ENCODE peak calls at places on chromosome 12, in five cellular contexts. One of them, this sample, is unnamed.
A peak's percentile ranks its signal among the peaks of the same experiment; 100 is the strongest.

GRCh38 chr12:10285919-10286318 is 21.8 kb upstream of the KLRD1 start:
- DNase-seq in BJ: no peak
- DNase-seq in gastrocnemius medialis: no peak
- DNase-seq in lower leg skin: no peak
- DNase-seq in cardiac muscle cell: no peak
- DNase-seq in this sample: no peak

GRCh38 chr12:83161451-83161850 is 474.7 kb downstream of the TMTC2 start:
- DNase-seq in BJ: peak; percentile 1
- DNase-seq in gastrocnemius medialis: no peak
- DNase-seq in lower leg skin: no peak
- DNase-seq in cardiac muscle cell: no peak
- DNase-seq in this sample: no peak

GRCh38 chr12:52662093-52663006 is 10.3 kb upstream of the KRT2 start:
- DNase-seq in BJ: no peak
- DNase-seq in lower leg skin: no peak
- DNase-seq in cardiac muscle cell: no peak
- DNase-seq in gastrocnemius medialis: no peak
- DNase-seq in this sample: no peak

GRCh38 chr12:116339062-116339461 is 61.6 kb upstream of the MED13L start:
- DNase-seq in lower leg skin: no peak
- DNase-seq in cardiac muscle cell: no peak
- DNase-seq in BJ: no peak
- DNase-seq in gastrocnemius medialis: no peak
- DNase-seq in this sample: no peak

GRCh38 chr12:16225692-16226091 is 51.8 kb downstream of the SLC15A5 start:
- DNase-seq in BJ: no peak
- DNase-seq in lower leg skin: no peak
- DNase-seq in cardiac muscle cell: no peak
- DNase-seq in gastrocnemius medialis: no peak
- DNase-seq in this sample: no peak

GRCh38 chr12:5124401-5124800 is 80.7 kb downstream of the KCNA5 start:
- DNase-seq in BJ: no peak
- DNase-seq in gastrocnemius medialis: no peak
- DNase-seq in lower leg skin: no peak
- DNase-seq in cardiac muscle cell: no peak
- DNase-seq in this sample: no peak

GRCh38 chr12:51341259-51342007 is 5.0 kb downstream of the CELA1 start:
- DNase-seq in lower leg skin: peak; percentile 92
- DNase-seq in BJ: peak; percentile 28
- DNase-seq in cardiac muscle cell: peak; percentile 83
- DNase-seq in gastrocnemius medialis: peak; percentile 57
- DNase-seq in this sample: peak; percentile 20

GRCh38 chr12:52213541-52214420 is 19.3 kb upstream of the KRT7 start:
- DNase-seq in lower leg skin: peak; percentile 94
- DNase-seq in BJ: no peak
- DNase-seq in cardiac muscle cell: peak; percentile 88
- DNase-seq in gastrocnemius medialis: peak; percentile 75
- DNase-seq in this sample: no peak

GRCh38 chr12:31729728-31730127 is 907 bp upstream of the AMN1 start:
- DNase-seq in gastrocnemius medialis: no peak
- DNase-seq in BJ: no peak
- DNase-seq in cardiac muscle cell: no peak
- DNase-seq in lower leg skin: no peak
- DNase-seq in this sample: no peak

GRCh38 chr12:66776974-66777373 is 98.1 kb upstream of the GRIP1 start:
- DNase-seq in cardiac muscle cell: peak; percentile 18
- DNase-seq in BJ: no peak
- DNase-seq in lower leg skin: no peak
- DNase-seq in gastrocnemius medialis: no peak
- DNase-seq in this sample: no peak

GRCh38 chr12:56004211-56004610 is 7.1 kb downstream of the SUOX start:
- DNase-seq in lower leg skin: no peak
- DNase-seq in cardiac muscle cell: no peak
- DNase-seq in gastrocnemius medialis: no peak
- DNase-seq in BJ: no peak
- DNase-seq in this sample: no peak

GRCh38 chr12:91785655-91786489 is 359.8 kb downstream of the BTG1 start:
- DNase-seq in gastrocnemius medialis: no peak
- DNase-seq in cardiac muscle cell: no peak
- DNase-seq in BJ: no peak
- DNase-seq in lower leg skin: no peak
- DNase-seq in this sample: no peak

GRCh38 chr12:79255326-79255725 is 390.8 kb downstream of the SYT1 start:
- DNase-seq in gastrocnemius medialis: no peak
- DNase-seq in lower leg skin: no peak
- DNase-seq in cardiac muscle cell: no peak
- DNase-seq in BJ: peak; percentile 38
- DNase-seq in this sample: peak; percentile 28

GRCh38 chr12:3155710-3156386 is 78.7 kb downstream of the TSPAN9 start:
- DNase-seq in cardiac muscle cell: no peak
- DNase-seq in BJ: no peak
- DNase-seq in gastrocnemius medialis: no peak
- DNase-seq in lower leg skin: no peak
- DNase-seq in this sample: no peak

GRCh38 chr12:53990311-53991076 is 5.5 kb downstream of the HOXC10 start:
- DNase-seq in cardiac muscle cell: no peak
- DNase-seq in lower leg skin: no peak
- DNase-seq in BJ: no peak
- DNase-seq in gastrocnemius medialis: no peak
- DNase-seq in this sample: no peak

GRCh38 chr12:3574986-3575385 is 84.0 kb downstream of the PRMT8 start:
- DNase-seq in gastrocnemius medialis: no peak
- DNase-seq in cardiac muscle cell: no peak
- DNase-seq in lower leg skin: no peak
- DNase-seq in BJ: no peak
- DNase-seq in this sample: no peak

GRCh38 chr12:87806310-87806709 is 222.9 kb downstream of the C12orf50 start:
- DNase-seq in lower leg skin: no peak
- DNase-seq in cardiac muscle cell: no peak
- DNase-seq in gastrocnemius medialis: no peak
- DNase-seq in BJ: no peak
- DNase-seq in this sample: no peak

GRCh38 chr12:69510176-69510827 is 40.1 kb downstream of the FRS2 start:
- DNase-seq in cardiac muscle cell: no peak
- DNase-seq in gastrocnemius medialis: no peak
- DNase-seq in lower leg skin: no peak
- DNase-seq in BJ: no peak
- DNase-seq in this sample: no peak

DNA sequence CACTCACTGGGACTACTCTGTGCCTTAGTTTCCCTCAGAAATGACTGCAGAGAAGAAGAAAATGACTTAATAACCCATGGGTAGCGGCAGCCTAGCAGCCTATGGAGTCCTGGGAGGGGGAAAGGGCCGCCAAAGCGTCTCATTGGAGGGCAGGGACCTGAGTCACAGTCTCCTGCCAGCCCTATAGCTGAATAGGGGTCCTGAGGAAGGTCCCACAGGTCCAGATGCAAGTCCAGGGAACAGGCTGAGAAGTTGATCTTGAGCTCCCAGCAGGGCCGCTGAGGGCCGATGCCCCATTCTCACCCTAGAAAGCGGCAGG is 1.4 kb downstream of the HDAC7 start:
- DNase-seq in lower leg skin: no peak
- DNase-seq in gastrocnemius medialis: no peak
- DNase-seq in cardiac muscle cell: no peak
- DNase-seq in BJ: no peak
- DNase-seq in this sample: no peak
- H3K4me3 ChIP-seq in lower leg skin: peak overlapping the region; percentile 67
- H3K4me3 ChIP-seq in gastrocnemius medialis: peak overlapping the region; percentile 69
- H3K4me3 ChIP-seq in cardiac muscle cell: peak overlapping the region; percentile 53
- H3K4me3 ChIP-seq in BJ: peak overlapping the region; percentile 68
- H3K4me3 ChIP-seq in this sample: peak overlapping the region; percentile 95

GRCh38 chr12:123232807-123233504 is at the start of the genes MPHOSPH9 and MTRFR:
- DNase-seq in cardiac muscle cell: peak; percentile 100
- DNase-seq in BJ: peak; percentile 98
- DNase-seq in lower leg skin: peak; percentile 100
- DNase-seq in gastrocnemius medialis: peak; percentile 100
- DNase-seq in this sample: peak; percentile 98
- TF ChIP-seq CTCF in cardiac muscle cell: no peak
- TF ChIP-seq CTCF in BJ: no peak
- TF ChIP-seq CTCF in lower leg skin: no peak
- TF ChIP-seq CTCF in gastrocnemius medialis: no peak
- TF ChIP-seq CTCF in this sample: no peak

GRCh38 chr12:108856428-108857157 is 790 bp downstream of the SSH1 start:
- DNase-seq in gastrocnemius medialis: peak; percentile 91
- DNase-seq in BJ: peak; percentile 56
- DNase-seq in lower leg skin: peak; percentile 95
- DNase-seq in cardiac muscle cell: peak; percentile 55
- DNase-seq in this sample: peak; percentile 79

GRCh38 chr12:108859923-108860291 is 2.5 kb upstream of the SSH1 start:
- DNase-seq in cardiac muscle cell: no peak
- DNase-seq in lower leg skin: no peak
- DNase-seq in gastrocnemius medialis: no peak
- DNase-seq in BJ: no peak
- DNase-seq in this sample: no peak

GRCh38 chr12:108857158-108857407 is 300 bp downstream of the SSH1 start:
- DNase-seq in cardiac muscle cell: no peak
- DNase-seq in lower leg skin: no peak
- DNase-seq in BJ: no peak
- DNase-seq in gastrocnemius medialis: no peak
- DNase-seq in this sample: no peak

GRCh38 chr12:108860443-108860842 is 3.1 kb upstream of the SSH1 start:
- DNase-seq in BJ: no peak
- DNase-seq in lower leg skin: no peak
- DNase-seq in cardiac muscle cell: no peak
- DNase-seq in gastrocnemius medialis: no peak
- DNase-seq in this sample: no peak

DNA sequence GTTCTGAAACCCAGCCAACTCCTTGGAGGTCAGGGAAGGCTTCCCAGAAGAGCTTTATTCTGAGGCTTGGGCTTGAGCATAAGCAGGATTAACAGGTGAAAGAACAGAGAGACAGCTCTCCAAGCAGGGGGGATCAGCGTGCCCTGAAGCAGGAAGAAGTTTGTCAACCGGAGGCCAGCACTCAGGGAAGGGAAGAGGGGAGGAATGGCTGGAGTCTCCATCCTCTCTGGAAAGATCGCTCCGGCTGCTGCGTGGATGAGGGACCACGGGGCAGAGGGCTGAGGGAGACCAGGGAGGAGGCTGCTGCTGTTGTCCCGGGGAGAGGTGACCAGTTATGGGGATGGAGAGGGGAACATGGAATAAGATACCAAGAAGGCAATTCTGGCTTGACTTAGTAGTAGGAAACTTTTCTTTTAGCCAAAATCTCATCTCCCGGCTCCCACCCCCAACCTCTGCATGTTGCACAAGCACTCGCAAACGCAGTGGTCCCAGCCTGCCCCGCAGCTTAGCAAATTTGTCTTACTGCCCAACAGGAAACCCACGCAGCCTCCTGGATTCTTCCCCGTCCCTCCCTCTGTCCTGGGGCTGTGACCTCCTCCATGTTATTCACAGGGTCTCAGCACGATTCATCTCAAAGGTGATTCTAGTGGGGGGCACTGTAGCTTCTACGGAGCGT is 1.2 kb upstream of the SSH1 start:
- DNase-seq in gastrocnemius medialis: no peak
- DNase-seq in BJ: no peak
- DNase-seq in cardiac muscle cell: no peak
- DNase-seq in lower leg skin: no peak
- DNase-seq in this sample: no peak
- H3K4me3 ChIP-seq in gastrocnemius medialis: peak overlapping the region; percentile 91
- H3K4me3 ChIP-seq in BJ: peak overlapping the region; percentile 4
- H3K4me3 ChIP-seq in cardiac muscle cell: peak overlapping the region; percentile 58
- H3K4me3 ChIP-seq in lower leg skin: no peak overlapping the region
- H3K4me3 ChIP-seq in this sample: peak overlapping the region; percentile 25

DNA sequence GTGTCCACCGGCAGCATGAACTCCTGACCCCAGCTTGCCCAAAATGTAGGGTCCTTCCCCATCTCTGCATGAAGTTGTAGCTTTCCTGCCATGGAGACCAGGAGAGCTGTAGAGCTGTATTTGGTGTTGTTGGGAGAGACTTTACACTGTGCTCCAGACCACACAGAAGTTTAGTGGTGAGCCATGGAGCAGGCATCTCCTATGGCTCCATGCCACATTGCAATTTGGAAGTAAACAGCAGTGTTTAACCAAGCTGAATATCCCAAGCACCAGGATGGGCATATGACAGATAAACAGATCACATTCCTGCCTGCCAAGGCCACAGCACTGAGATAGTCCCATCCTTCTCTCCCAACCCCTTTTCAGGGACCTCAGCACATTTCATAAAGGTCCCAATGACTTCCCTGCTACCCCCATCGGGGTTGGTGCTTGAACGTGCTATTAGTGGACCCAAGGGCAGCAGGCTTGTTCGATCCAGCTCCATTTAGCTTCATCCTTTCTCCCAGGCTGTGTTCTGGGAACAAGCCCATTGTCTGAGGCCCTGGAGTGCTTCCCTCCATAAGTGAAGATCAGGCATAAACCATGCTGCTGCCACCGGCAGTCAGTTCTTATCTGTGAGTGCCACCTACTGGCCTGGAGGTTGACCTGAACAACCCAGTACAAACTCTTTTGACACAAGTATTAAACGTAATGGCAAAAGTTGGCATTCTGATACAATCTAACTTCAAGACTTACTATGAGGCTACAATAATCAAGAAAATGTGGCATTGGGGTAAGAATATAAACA is 172.3 kb upstream of the ATXN7L3B start:
- DNase-seq in BJ: no peak
- DNase-seq in cardiac muscle cell: peak; percentile 5
- DNase-seq in lower leg skin: no peak
- DNase-seq in gastrocnemius medialis: no peak
- DNase-seq in this sample: no peak
- TF ChIP-seq CTCF in BJ: peak; percentile 47
- TF ChIP-seq CTCF in cardiac muscle cell: peak; percentile 40
- TF ChIP-seq CTCF in lower leg skin: no peak
- TF ChIP-seq CTCF in gastrocnemius medialis: no peak
- TF ChIP-seq CTCF in this sample: no peak

DNA sequence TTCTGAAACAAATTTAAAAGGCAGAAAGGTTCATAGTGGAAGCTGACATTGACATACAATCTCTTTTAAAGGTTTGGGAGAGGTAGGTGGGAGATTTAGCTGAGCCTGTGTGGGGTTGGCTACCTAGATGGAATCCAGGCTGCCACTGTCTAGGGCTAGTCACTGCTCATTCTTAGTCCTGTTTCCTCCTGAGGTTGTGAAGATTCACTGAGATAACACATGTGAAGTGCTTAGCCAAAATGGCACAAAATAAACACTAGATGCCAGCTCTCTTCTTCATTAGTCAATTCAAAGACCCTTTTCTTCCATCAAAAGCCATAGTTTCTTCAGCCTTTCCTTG is 3.3 kb downstream of the MYF6 start:
- DNase-seq in cardiac muscle cell: no peak
- DNase-seq in BJ: no peak
- DNase-seq in lower leg skin: no peak
- DNase-seq in gastrocnemius medialis: no peak
- DNase-seq in this sample: no peak
- H3K4me3 ChIP-seq in cardiac muscle cell: no peak overlapping the region
- H3K4me3 ChIP-seq in BJ: no peak overlapping the region
- H3K4me3 ChIP-seq in lower leg skin: no peak overlapping the region
- H3K4me3 ChIP-seq in gastrocnemius medialis: peak overlapping the region; percentile 91
- H3K4me3 ChIP-seq in this sample: no peak overlapping the region

DNA sequence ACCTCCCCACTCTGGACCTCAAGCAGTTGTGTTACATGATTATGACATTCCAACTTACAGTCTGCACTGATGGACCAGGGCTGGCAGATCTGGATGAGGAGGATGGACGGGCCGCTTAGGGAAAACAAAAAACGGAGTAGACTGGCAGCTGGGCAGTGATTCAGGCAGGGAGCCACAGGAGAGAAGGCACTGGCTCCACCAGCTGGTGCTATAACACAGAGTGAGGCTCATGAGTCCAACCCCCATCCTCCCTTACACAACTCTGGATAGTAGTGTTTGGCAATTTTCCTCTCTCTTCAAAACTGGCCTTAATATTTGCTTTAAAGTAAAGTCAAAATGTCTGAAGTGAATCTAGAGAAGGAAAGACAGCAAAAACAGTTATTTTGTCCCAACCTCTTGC is 9.7 kb upstream of the RIC8B start:
- DNase-seq in cardiac muscle cell: no peak
- DNase-seq in lower leg skin: no peak
- DNase-seq in gastrocnemius medialis: no peak
- DNase-seq in BJ: no peak
- DNase-seq in this sample: no peak
- TF ChIP-seq CTCF in cardiac muscle cell: peak; percentile 34
- TF ChIP-seq CTCF in lower leg skin: no peak
- TF ChIP-seq CTCF in gastrocnemius medialis: no peak
- TF ChIP-seq CTCF in BJ: no peak
- TF ChIP-seq CTCF in this sample: no peak